ENCODE peak calls at places on chromosomes 11 and 22, in ten cellular contexts. I is NCI-H2029 treated with DMSO at 0.1 percent for 48 hours, R is kidney tubule cell, H is lower lobe of right lung, O is non-pigmented ciliary epithelial cell, Q is foreskin fibroblast, F is AG08396, M is pancreas, D is OCI-LY7, G is left cardiac atrium. V is an unnamed sample.

GRCh38 chr11:118587952-118588351 is 15.7 kb downstream of the ARCN1 start:
- DNase-seq in I (no peak), R (no peak), H (no peak), O (no peak), Q (no peak), F (no peak), M (no peak), D (no peak), G (no peak), V (no peak)

GRCh38 chr11:119374632-119375394 is 6.7 kb downstream of the USP2 start:
- DNase-seq in I (no peak), R (no peak), H (no peak), O (no peak), Q (peak), F (no peak), M (no peak), D (no peak), G (no peak), V (peak)

GRCh38 chr11:132874638-132875037 is 657.7 kb downstream of the OPCML start:
- DNase-seq in I (no peak), R (peak), H (no peak), O (peak), Q (peak), F (peak), M (no peak), D (no peak), G (no peak), V (peak)

GRCh38 chr22:35039625-35040024 is 26.3 kb upstream of the ISX start:
- DNase-seq in I (no peak), R (peak), H (no peak), O (no peak), Q (no peak), F (no peak), M (no peak), D (no peak), G (no peak), V (peak)

GRCh38 chr11:44957051-44957515 is 6.4 kb upstream of the TP53I11 start:
- DNase-seq in I (no peak), R (no peak), H (no peak), O (no peak), Q (no peak), F (no peak), M (no peak), D (no peak), G (no peak), V (no peak)

GRCh38 chr11:33778682-33779081 is 4.4 kb upstream of the FBXO3 start:
- DNase-seq in I (no peak), R (no peak), H (no peak), O (peak), Q (peak), F (peak), M (no peak), D (no peak), G (no peak), V (peak)

GRCh38 chr11:12291767-12292166 is 85.6 kb upstream of the PARVA start:
- DNase-seq in I (no peak), R (no peak), H (no peak), O (no peak), Q (no peak), F (no peak), M (no peak), D (no peak), G (no peak), V (no peak)

GRCh38 chr11:95100856-95101507 is 11.3 kb downstream of the ENDOD1 start:
- DNase-seq in I (no peak), R (no peak), H (no peak), O (no peak), Q (no peak), F (no peak), M (no peak), D (no peak), G (no peak), V (no peak)

GRCh38 chr11:8068605-8069221 is 12.3 kb upstream of the TUB start:
- DNase-seq in I (no peak), R (peak), H (no peak), O (peak), Q (peak), F (peak), M (no peak), D (no peak), G (peak), V (peak)

GRCh38 chr11:2102132-2102882 is 36.9 kb downstream of the IGF2 start:
- DNase-seq in I (no peak), R (no peak), H (peak), O (no peak), Q (no peak), F (no peak), M (no peak), D (no peak), G (no peak), V (no peak)

GRCh38 chr11:75233688-75234295 is 6.8 kb upstream of the TPBGL start:
- DNase-seq in I (no peak), R (peak), H (no peak), O (peak), Q (peak), F (peak), M (no peak), D (peak), G (no peak), V (peak)

GRCh38 chr11:13834463-13834862 is 128.1 kb upstream of the SPON1 start:
- DNase-seq in I (no peak), R (no peak), H (no peak), O (no peak), Q (no peak), F (no peak), M (no peak), D (peak), G (no peak), V (no peak)

GRCh38 chr11:66280428-66280827 is 2.5 kb downstream of the CNIH2 start:
- DNase-seq in I (no peak), R (no peak), H (no peak), O (no peak), Q (no peak), F (no peak), M (peak), D (no peak), G (no peak), V (no peak)

GRCh38 chr22:32796865-32797573 is 4.5 kb upstream of the TIMP3 start:
- DNase-seq in I (no peak), R (peak), H (peak), O (peak), Q (peak), F (peak), M (peak), D (peak), G (peak), V (peak)

GRCh38 chr22:25754527-25755202 is 12.7 kb downstream of the MYO18B start:
- DNase-seq in I (no peak), R (no peak), H (no peak), O (no peak), Q (peak), F (peak), M (no peak), D (no peak), G (peak), V (no peak)

GRCh38 chr22:25709758-25710157 is 32.2 kb upstream of the MYO18B start:
- DNase-seq in I (no peak), R (no peak), H (no peak), O (no peak), Q (no peak), F (no peak), M (no peak), D (peak), G (no peak), V (no peak)

GRCh38 chr22:24816841-24817240 is 10.8 kb downstream of the SGSM1 start:
- DNase-seq in I (no peak), R (no peak), H (no peak), O (no peak), Q (no peak), F (no peak), M (no peak), D (no peak), G (no peak), V (no peak)

GRCh38 chr22:22121445-22121844 is 123.1 kb upstream of the VPREB1 start:
- DNase-seq in I (no peak), R (no peak), H (no peak), O (no peak), Q (no peak), F (no peak), M (no peak), D (no peak), G (no peak), V (no peak)

GRCh38 chr11:47305734-47306483 is 36.0 kb downstream of the MADD start:
- DNase-seq in I (no peak), R (peak), H (no peak), O (no peak), Q (peak), F (no peak), M (peak), D (no peak), G (peak), V (peak)

GRCh38 chr22:24117942-24118341 is 63.3 kb upstream of the SUSD2 start:
- DNase-seq in I (no peak), R (no peak), H (no peak), O (no peak), Q (no peak), F (no peak), M (no peak), D (no peak), G (no peak), V (no peak)

GRCh38 chr22:31901388-31902137 is 42.8 kb upstream of the YWHAH start:
- DNase-seq in I (no peak), R (no peak), H (no peak), O (no peak), Q (no peak), F (no peak), M (no peak), D (no peak), G (no peak), V (no peak)

GRCh38 chr22:44291265-44292006 is 21.3 kb downstream of the SHISAL1 start:
- DNase-seq in I (no peak), R (no peak), H (no peak), O (no peak), Q (peak), F (no peak), M (peak), D (no peak), G (no peak), V (peak)

GRCh38 chr22:37309221-37310074 is 27.1 kb downstream of the CYTH4 start:
- DNase-seq in I (no peak), R (peak), H (no peak), O (no peak), Q (no peak), F (no peak), M (no peak), D (peak), G (no peak), V (peak)

V was measured in EH.